ENCODE peak calls at places on chromosomes 3 and 15, in five cellular contexts. W, G, S, I and Z are unnamed samples.

GRCh38 chr3:191985691-191986090 is 524.7 kb downstream of the PYDC2 start:
- DNase-seq in W (no peak), G (peak; percentile 4), S (no peak), I (no peak), Z (no peak)

GRCh38 chr15:69623521-69624513 is 171.2 kb downstream of the RPLP1 start:
- DNase-seq in W (no peak), G (peak; percentile 8), S (no peak), I (no peak), Z (no peak)

GRCh38 chr3:131883086-131883485 is 151.7 kb downstream of the CPNE4 start:
- DNase-seq in W (no peak), G (no peak), S (no peak), I (no peak), Z (no peak)

GRCh38 chr15:75197062-75197630 is 4.5 kb upstream of the C15orf39 start:
- DNase-seq in W (no peak), G (no peak), S (no peak), I (no peak), Z (no peak)

GRCh38 chr3:55491296-55491816 is 4.2 kb upstream of the WNT5A start:
- DNase-seq in W (no peak), G (peak; percentile 93), S (no peak), I (peak; percentile 87), Z (peak; percentile 84)

GRCh38 chr3:72722930-72723726 is 125.1 kb downstream of the SHQ1 start:
- DNase-seq in W (no peak), G (peak; percentile 58), S (no peak), I (peak; percentile 27), Z (peak; percentile 78)

GRCh38 chr3:197807969-197808587 is 17.0 kb downstream of the LRCH3 start:
- DNase-seq in W (no peak), G (no peak), S (no peak), I (no peak), Z (no peak)

GRCh38 chr3:101381809-101382208 is 61.4 kb upstream of the IMPG2 start:
- DNase-seq in W (no peak), G (peak; percentile 61), S (no peak), I (peak; percentile 26), Z (no peak)

GRCh38 chr3:21551019-21551418 is 200.0 kb downstream of the ZNF385D start:
- DNase-seq in W (no peak), G (peak; percentile 29), S (no peak), I (peak; percentile 9), Z (no peak)

GRCh38 chr3:155643581-155644165 is 101.2 kb downstream of the PLCH1 start:
- DNase-seq in W (no peak), G (no peak), S (no peak), I (no peak), Z (no peak)
- TF ChIP-seq CTCF in W (no peak), G (no peak), S (no peak), I (no peak), Z (no peak)

GRCh38 chr3:142889263-142890014 is 556 bp upstream of the PCOLCE2 start:
- DNase-seq in W (no peak), G (no peak), S (no peak), I (no peak), Z (no peak)
- H3K4me3 ChIP-seq in W (peak overlapping the region; percentile 60), G (peak overlapping the region; percentile 53), S (peak overlapping the region; percentile 60), I (peak overlapping the region; percentile 57), Z (peak overlapping the region; percentile 60)

GRCh38 chr15:29089731-29090616 is 179.6 kb downstream of the NSMCE3 start:
- DNase-seq in W (no peak), G (peak; percentile 22), S (peak; percentile 13), I (peak; percentile 41), Z (no peak)
- TF ChIP-seq CTCF in W (no peak), G (no peak), S (peak; percentile 48), I (peak; percentile 44), Z (peak; percentile 34)

DNA sequence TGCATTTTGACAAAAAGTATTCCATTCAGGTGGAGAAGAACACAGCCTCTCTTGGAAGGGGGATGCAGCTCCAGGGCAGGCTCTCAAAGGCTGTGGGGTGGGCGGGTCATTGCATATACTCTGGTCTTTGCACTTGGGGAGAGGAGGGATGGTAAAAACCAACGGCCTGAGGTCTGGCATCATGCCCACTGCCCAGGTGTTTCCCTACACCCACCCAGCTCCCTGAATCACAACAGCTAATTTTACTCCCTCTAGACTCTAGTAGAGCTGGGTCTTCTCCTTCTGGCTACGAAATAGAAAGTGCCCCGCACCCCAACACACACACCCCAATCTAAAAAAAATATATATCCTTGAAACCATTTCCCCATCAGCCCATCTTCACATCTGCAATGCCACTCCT is 1.0 kb downstream of the MYLK start:
- DNase-seq in W (no peak), G (no peak), S (no peak), I (no peak), Z (no peak)
- H3K4me3 ChIP-seq in W (peak overlapping the region; percentile 54), G (peak overlapping the region; percentile 58), S (peak overlapping the region; percentile 87), I (peak overlapping the region; percentile 76), Z (peak overlapping the region; percentile 88)

GRCh38 chr3:43071313-43071893 is 34.5 kb downstream of the POMGNT2 start:
- DNase-seq in W (no peak), G (peak; percentile 6), S (no peak), I (no peak), Z (no peak)
- TF ChIP-seq CTCF in W (peak; percentile 28), G (peak; percentile 54), S (peak; percentile 42), I (peak; percentile 30), Z (peak; percentile 53)

GRCh38 chr3:120155108-120155507 is 60.9 kb upstream of the GSK3B start:
- DNase-seq in W (no peak), G (no peak), S (no peak), I (no peak), Z (no peak)
- H3K4me3 ChIP-seq in W (no peak overlapping the region), G (no peak overlapping the region), S (no peak overlapping the region), I (no peak overlapping the region), Z (no peak overlapping the region)

DNA sequence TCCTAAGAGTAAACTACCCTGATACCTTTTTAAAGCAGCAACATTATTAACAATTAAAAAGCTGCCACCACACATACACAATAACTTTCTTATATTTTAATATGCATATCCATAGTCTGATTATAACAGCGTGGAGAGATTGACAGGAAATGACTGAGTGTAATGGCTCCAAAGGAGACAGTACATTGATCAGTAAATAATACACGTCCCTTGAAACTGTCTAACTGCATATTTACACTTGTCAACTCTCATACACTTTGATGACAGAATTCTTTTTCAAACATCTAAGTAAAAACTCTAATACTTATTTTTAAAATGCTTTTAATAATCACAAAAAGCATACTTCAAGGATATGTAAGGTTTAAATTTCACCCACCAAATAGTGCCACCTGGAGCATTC is 99.5 kb downstream of the FOXP1 start:
- DNase-seq in W (no peak), G (no peak), S (no peak), I (no peak), Z (no peak)
- TF ChIP-seq CTCF in W (no peak), G (no peak), S (no peak), I (no peak), Z (no peak)

GRCh38 chr3:122183893-122184590 is 574 bp downstream of the CASR start:
- DNase-seq in W (no peak), G (no peak), S (no peak), I (no peak), Z (no peak)

GRCh38 chr3:122186372-122186771 is 2.9 kb downstream of the CASR start:
- DNase-seq in W (no peak), G (no peak), S (no peak), I (no peak), Z (no peak)

GRCh38 chr3:122188758-122189157 is 5.3 kb downstream of the CASR start:
- DNase-seq in W (no peak), G (no peak), S (no peak), I (no peak), Z (no peak)

GRCh38 chr3:122183521-122183892 is at the start of gene CASR:
- DNase-seq in W (peak; percentile 52), G (no peak), S (no peak), I (no peak), Z (no peak)

DNA sequence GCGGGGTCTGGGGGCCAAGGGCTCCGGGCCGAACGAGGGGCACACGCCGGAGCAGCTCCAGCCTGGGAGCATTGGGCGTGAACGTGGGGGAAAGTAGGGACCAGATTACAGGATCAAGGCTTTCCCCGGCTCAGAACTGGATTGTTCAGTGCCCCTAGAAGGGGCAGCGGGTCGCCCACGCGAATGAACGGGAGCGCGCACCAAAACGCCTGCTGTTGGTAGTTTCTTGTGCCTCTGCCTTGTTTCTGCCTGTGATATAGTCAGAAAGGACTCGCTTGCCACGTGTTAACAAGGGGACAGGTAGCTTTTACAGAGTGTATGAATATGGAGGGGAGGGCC is 1.1 kb downstream of the CASR start:
- DNase-seq in W (no peak), G (no peak), S (no peak), I (no peak), Z (no peak)
- H3K4me3 ChIP-seq in W (peak overlapping the region; percentile 25), G (no peak overlapping the region), S (no peak overlapping the region), I (peak overlapping the region; percentile 7), Z (no peak overlapping the region)

GRCh38 chr15:49225572-49226281 is 55.7 kb downstream of the GALK2 start:
- DNase-seq in W (no peak), G (peak; percentile 31), S (no peak), I (no peak), Z (no peak)
- TF ChIP-seq CTCF in W (no peak), G (no peak), S (peak; percentile 14), I (no peak), Z (peak; percentile 38)

GRCh38 chr3:190119734-190120133 is 963 bp downstream of the P3H2 start:
- DNase-seq in W (no peak), G (no peak), S (no peak), I (no peak), Z (no peak)

GRCh38 chr3:190117995-190118394 is 2.7 kb downstream of the P3H2 start:
- DNase-seq in W (no peak), G (no peak), S (no peak), I (peak; percentile 52), Z (peak; percentile 54)

GRCh38 chr3:190121061-190121765 is 516 bp upstream of the P3H2 start:
- DNase-seq in W (no peak), G (no peak), S (no peak), I (no peak), Z (no peak)

GRCh38 chr3:190122198-190122771 is 1.6 kb upstream of the P3H2 start:
- DNase-seq in W (no peak), G (peak; percentile 71), S (no peak), I (peak; percentile 90), Z (no peak)

GRCh38 chr3:190120161-190121060 is at the start of gene P3H2:
- DNase-seq in W (peak; percentile 88), G (peak; percentile 87), S (peak; percentile 78), I (peak; percentile 79), Z (peak; percentile 79)
- H3K4me3 ChIP-seq in W (peak within 1 kb of the TSS; percentile 69), G (peak within 1 kb of the TSS; percentile 55), S (peak within 1 kb of the TSS; percentile 75), I (peak within 1 kb of the TSS; percentile 74), Z (peak within 1 kb of the TSS; percentile 70)